ENCODE peak calls at places on chromosome 5, in five cellular contexts. C, B, Q, E and D are unnamed samples.

GRCh38 chr5:8842906-8843590 is 702.8 kb downstream of the SEMA5A start:
- DNase-seq in C (peak), B (no peak), Q (no peak), E (peak), D (no peak)

GRCh38 chr5:127938746-127939145 is 144.8 kb upstream of the SLC12A2 start:
- DNase-seq in C (no peak), B (no peak), Q (no peak), E (no peak), D (no peak)

GRCh38 chr5:141848771-141849370 is 29.3 kb downstream of the PCDH1 start:
- DNase-seq in C (peak), B (peak), Q (peak), E (peak), D (no peak)

GRCh38 chr5:127170918-127171600 is 97.8 kb upstream of the C5orf63 start:
- DNase-seq in C (no peak), B (no peak), Q (no peak), E (no peak), D (no peak)

GRCh38 chr5:89120719-89121118 is 237.7 kb upstream of the MEF2C start:
- DNase-seq in C (no peak), B (no peak), Q (peak), E (peak), D (no peak)

GRCh38 chr5:176573564-176574296 is 24.6 kb downstream of the CDHR2 start:
- DNase-seq in C (peak), B (peak), Q (peak), E (peak), D (peak)

GRCh38 chr5:152623951-152624350 is 218.9 kb upstream of the NMUR2 start:
- DNase-seq in C (no peak), B (no peak), Q (peak), E (no peak), D (no peak)

GRCh38 chr5:133943475-133943817 is 25.0 kb downstream of the C5orf15 start:
- DNase-seq in C (no peak), B (peak), Q (no peak), E (no peak), D (no peak)

GRCh38 chr5:91318727-91319126 is 64.4 kb downstream of the ARRDC3 start:
- DNase-seq in C (no peak), B (no peak), Q (no peak), E (no peak), D (no peak)

GRCh38 chr5:146848133-146848532 is 30.4 kb downstream of the PPP2R2B start:
- DNase-seq in C (no peak), B (no peak), Q (no peak), E (no peak), D (no peak)

GRCh38 chr5:6900828-6901227 is 187.6 kb downstream of the TENT4A start:
- DNase-seq in C (no peak), B (no peak), Q (no peak), E (no peak), D (no peak)

GRCh38 chr5:145124806-145125205 is 710.3 kb downstream of the PRELID2 start:
- DNase-seq in C (no peak), B (no peak), Q (no peak), E (no peak), D (no peak)

GRCh38 chr5:88884435-88884877 is 1.5 kb upstream of the MEF2C start:
- DNase-seq in C (peak), B (no peak), Q (no peak), E (no peak), D (no peak)

GRCh38 chr5:155049569-155050383 is 36.2 kb downstream of the KIF4B start:
- DNase-seq in C (peak), B (peak), Q (peak), E (peak), D (no peak)

GRCh38 chr5:177372534-177372896 is 11.7 kb upstream of the SLC34A1 start:
- DNase-seq in C (no peak), B (no peak), Q (no peak), E (no peak), D (no peak)

GRCh38 chr5:42487077-42487476 is 63.8 kb downstream of the GHR start:
- DNase-seq in C (no peak), B (no peak), Q (no peak), E (no peak), D (no peak)

GRCh38 chr5:99033014-99033931 is 104.5 kb upstream of the CHD1 start:
- DNase-seq in C (peak), B (no peak), Q (no peak), E (peak), D (no peak)

GRCh38 chr5:14687023-14687665 is 22.6 kb downstream of the OTULIN start:
- DNase-seq in C (no peak), B (no peak), Q (peak), E (no peak), D (no peak)

GRCh38 chr5:102670224-102670836 is 84.8 kb upstream of the PAM start:
- DNase-seq in C (no peak), B (peak), Q (peak), E (no peak), D (no peak)

GRCh38 chr5:116153687-116154174 is 68.9 kb downstream of the COMMD10 start:
- DNase-seq in C (no peak), B (no peak), Q (no peak), E (no peak), D (no peak)

GRCh38 chr5:39116347-39116899 is 42.2 kb upstream of the RICTOR start:
- DNase-seq in C (no peak), B (no peak), Q (peak), E (no peak), D (no peak)

GRCh38 chr5:74648835-74649286 is 8.3 kb upstream of the ENC1 start:
- DNase-seq in C (peak), B (no peak), Q (peak), E (peak), D (peak)

GRCh38 chr5:139647406-139648204 is 544 bp upstream of the CXXC5 start:
- DNase-seq in C (no peak), B (no peak), Q (peak), E (no peak), D (no peak)

GRCh38 chr5:64811050-64811640 is 42.4 kb downstream of the CWC27 start:
- DNase-seq in C (peak), B (no peak), Q (peak), E (peak), D (peak)

GRCh38 chr5:92749943-92750342 is 831.1 kb downstream of the NR2F1-AS1 start:
- DNase-seq in C (peak), B (no peak), Q (no peak), E (peak), D (peak)

GRCh38 chr5:77882670-77883257 is 106.6 kb upstream of the TBCA start:
- DNase-seq in C (peak), B (no peak), Q (no peak), E (peak), D (no peak)

GRCh38 chr5:130912088-130912487 is 253.0 kb downstream of the HINT1 start:
- DNase-seq in C (no peak), B (no peak), Q (no peak), E (peak), D (no peak)

GRCh38 chr5:87246046-87246445 is 21.6 kb upstream of the RASA1 start:
- DNase-seq in C (peak), B (no peak), Q (no peak), E (no peak), D (no peak)

GRCh38 chr5:5373351-5374033 is 49.0 kb upstream of the ICE1 start:
- DNase-seq in C (no peak), B (no peak), Q (no peak), E (no peak), D (no peak)

GRCh38 chr5:36607114-36607561 is 732 bp downstream of the SLC1A3 start:
- DNase-seq in C (peak), B (no peak), Q (peak), E (peak), D (peak)

GRCh38 chr5:63553069-63553468 is 409.2 kb downstream of the HTR1A start:
- DNase-seq in C (no peak), B (no peak), Q (no peak), E (no peak), D (no peak)

GRCh38 chr5:65047948-65048690 is 279.4 kb downstream of the CWC27 start:
- DNase-seq in C (no peak), B (no peak), Q (no peak), E (no peak), D (no peak)

GRCh38 chr5:72501475-72501874 is 5.7 kb downstream of the ZNF366 start:
- DNase-seq in C (peak), B (no peak), Q (no peak), E (no peak), D (peak)

GRCh38 chr5:57784106-57784505 is 301.5 kb upstream of the ACTBL2 start:
- DNase-seq in C (no peak), B (no peak), Q (peak), E (no peak), D (no peak)

GRCh38 chr5:98248949-98249348 is 524.5 kb upstream of the RGMB start:
- DNase-seq in C (peak), B (no peak), Q (peak), E (peak), D (no peak)

GRCh38 chr5:82331557-82331956 is 53.4 kb upstream of the RPS23 start:
- DNase-seq in C (no peak), B (no peak), Q (no peak), E (no peak), D (no peak)

GRCh38 chr5:52915176-52915875 is 73.8 kb upstream of the ITGA2 start:
- DNase-seq in C (peak), B (peak), Q (peak), E (peak), D (peak)

GRCh38 chr5:137754236-137754960 is at the start of gene HNRNPA0:
- DNase-seq in C (peak), B (peak), Q (peak), E (peak), D (peak)
- H4K91ac ChIP-seq in C (peak), B (peak), Q (peak), E (peak), D (peak)

DNA sequence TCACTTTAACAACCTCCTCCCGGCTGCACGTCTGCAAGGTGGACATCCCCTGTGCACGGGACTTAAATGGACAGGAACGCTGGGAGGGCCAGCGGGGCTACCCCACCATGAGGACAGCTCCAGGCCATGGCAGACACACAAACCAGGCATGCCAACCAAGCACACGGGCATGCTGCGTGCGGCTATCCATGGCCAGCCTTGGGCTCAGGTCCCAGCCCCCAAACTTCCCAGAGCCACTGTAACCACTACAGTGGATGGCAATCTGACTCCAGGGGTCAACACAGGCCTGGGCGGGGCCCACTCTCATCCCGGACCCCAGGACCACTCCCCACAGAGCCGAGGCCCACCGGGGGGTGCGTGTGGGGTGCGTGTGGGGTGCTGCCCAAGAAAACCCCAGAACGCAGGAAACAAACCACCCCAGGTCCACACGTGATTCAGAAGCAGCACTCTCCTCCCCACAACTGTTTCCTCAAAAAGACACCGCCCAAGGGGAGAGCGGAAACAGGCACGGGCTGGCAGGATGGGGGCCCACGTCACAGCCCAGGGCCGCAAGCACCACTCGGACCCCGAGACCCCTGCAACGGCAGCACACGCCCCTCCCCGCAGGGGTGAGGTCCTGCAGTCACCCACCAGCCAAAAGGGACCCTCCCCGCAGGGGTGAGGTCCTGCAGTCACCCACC is 7.4 kb downstream of the SLC12A7 start:
- DNase-seq in C (no peak), B (no peak), Q (no peak), E (no peak), D (no peak)
- H3K4me3 ChIP-seq in C (no peak), B (no peak), Q (no peak), E (no peak), D (no peak)

GRCh38 chr5:170296036-170296934 is 1.3 kb downstream of the LCP2 start:
- DNase-seq in C (no peak), B (no peak), Q (no peak), E (no peak), D (no peak)

GRCh38 chr5:170300361-170301013 is 2.9 kb upstream of the LCP2 start:
- DNase-seq in C (no peak), B (no peak), Q (no peak), E (no peak), D (no peak)

GRCh38 chr5:170297589-170298462 is at the start of gene LCP2:
- DNase-seq in C (no peak), B (no peak), Q (no peak), E (no peak), D (no peak)

GRCh38 chr5:170293273-170293672 is 4.3 kb downstream of the LCP2 start:
- DNase-seq in C (no peak), B (no peak), Q (no peak), E (no peak), D (no peak)

GRCh38 chr5:170296935-170297588 is 515 bp downstream of the LCP2 start:
- DNase-seq in C (no peak), B (no peak), Q (no peak), E (no peak), D (no peak)
- H4K91ac ChIP-seq in C (no peak), B (no peak), Q (no peak), E (no peak), D (no peak)

GRCh38 chr5:170283296-170283695 is 14.3 kb downstream of the LCP2 start:
- DNase-seq in C (no peak), B (no peak), Q (no peak), E (no peak), D (no peak)

GRCh38 chr5:170277953-170278352 is 19.6 kb downstream of the LCP2 start:
- DNase-seq in C (no peak), B (no peak), Q (no peak), E (no peak), D (no peak)

GRCh38 chr5:170275376-170275994 is 22.1 kb downstream of the LCP2 start:
- DNase-seq in C (no peak), B (no peak), Q (peak), E (no peak), D (no peak)

GRCh38 chr5:170280090-170280493 is 17.5 kb downstream of the LCP2 start:
- DNase-seq in C (no peak), B (no peak), Q (no peak), E (no peak), D (peak)

GRCh38 chr5:170278611-170279500 is 18.7 kb downstream of the LCP2 start:
- DNase-seq in C (no peak), B (no peak), Q (no peak), E (no peak), D (no peak)
- H3K4me3 ChIP-seq in C (no peak), B (no peak), Q (no peak), E (no peak), D (no peak)

GRCh38 chr5:56591081-56591480 is 224.3 kb upstream of the MAP3K1 start:
- DNase-seq in C (no peak), B (no peak), Q (no peak), E (no peak), D (no peak)

GRCh38 chr5:56588125-56588516 is 227.2 kb upstream of the MAP3K1 start:
- DNase-seq in C (no peak), B (peak), Q (no peak), E (no peak), D (no peak)

GRCh38 chr5:56589486-56589870 is 225.9 kb upstream of the MAP3K1 start:
- DNase-seq in C (no peak), B (no peak), Q (no peak), E (no peak), D (no peak)

GRCh38 chr5:56587381-56588124 is 227.8 kb upstream of the MAP3K1 start:
- DNase-seq in C (no peak), B (no peak), Q (no peak), E (no peak), D (no peak)

DNA sequence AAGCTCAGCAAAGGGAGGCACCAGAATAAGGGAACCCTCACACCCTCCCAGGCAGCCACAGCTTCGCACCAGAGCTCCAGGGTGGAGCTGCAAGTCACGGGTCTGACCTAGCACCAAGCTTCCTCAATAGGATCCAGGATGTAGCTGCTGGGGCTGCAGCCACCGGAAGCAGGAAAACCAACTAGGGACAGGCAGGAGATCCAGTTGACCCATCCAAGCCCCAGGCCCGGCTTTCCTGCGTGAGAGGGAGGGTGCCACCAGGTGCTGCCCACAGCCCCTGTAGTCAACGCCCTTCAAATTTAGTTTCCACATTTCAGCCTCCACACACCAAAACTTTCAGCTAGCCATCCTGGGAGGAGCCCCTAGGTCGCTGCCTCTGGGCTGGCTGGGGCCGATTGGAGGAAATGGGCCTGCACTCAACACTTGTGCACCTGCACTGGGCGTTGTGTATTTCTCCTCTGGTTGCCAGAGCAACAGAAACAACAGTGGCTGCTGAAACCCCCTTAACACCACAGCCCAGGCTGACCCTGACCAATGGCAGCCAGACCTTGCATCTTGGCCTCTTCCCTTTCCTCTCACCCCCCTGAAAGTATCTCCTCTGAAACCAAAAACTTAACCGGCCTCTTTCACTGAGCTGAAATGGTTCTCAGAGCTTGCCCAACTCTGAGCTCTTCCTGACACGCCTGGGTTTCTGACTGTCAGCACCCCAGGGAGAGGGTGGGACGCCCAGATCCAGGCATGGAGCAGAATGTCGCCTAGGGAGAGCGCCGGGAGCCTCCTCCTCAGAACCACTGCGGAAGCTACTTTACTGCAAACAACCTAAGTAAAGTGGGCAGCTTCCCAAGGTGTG is 226.5 kb upstream of the MAP3K1 start:
- DNase-seq in C (no peak), B (peak), Q (no peak), E (no peak), D (peak)
- H4K91ac ChIP-seq in C (no peak), B (no peak), Q (no peak), E (no peak), D (no peak)

GRCh38 chr5:157485340-157485739 is 25.3 kb downstream of the NIPAL4 start:
- DNase-seq in C (no peak), B (no peak), Q (no peak), E (no peak), D (no peak)
- H3K4me3 ChIP-seq in C (no peak), B (no peak), Q (no peak), E (no peak), D (no peak)

DNA sequence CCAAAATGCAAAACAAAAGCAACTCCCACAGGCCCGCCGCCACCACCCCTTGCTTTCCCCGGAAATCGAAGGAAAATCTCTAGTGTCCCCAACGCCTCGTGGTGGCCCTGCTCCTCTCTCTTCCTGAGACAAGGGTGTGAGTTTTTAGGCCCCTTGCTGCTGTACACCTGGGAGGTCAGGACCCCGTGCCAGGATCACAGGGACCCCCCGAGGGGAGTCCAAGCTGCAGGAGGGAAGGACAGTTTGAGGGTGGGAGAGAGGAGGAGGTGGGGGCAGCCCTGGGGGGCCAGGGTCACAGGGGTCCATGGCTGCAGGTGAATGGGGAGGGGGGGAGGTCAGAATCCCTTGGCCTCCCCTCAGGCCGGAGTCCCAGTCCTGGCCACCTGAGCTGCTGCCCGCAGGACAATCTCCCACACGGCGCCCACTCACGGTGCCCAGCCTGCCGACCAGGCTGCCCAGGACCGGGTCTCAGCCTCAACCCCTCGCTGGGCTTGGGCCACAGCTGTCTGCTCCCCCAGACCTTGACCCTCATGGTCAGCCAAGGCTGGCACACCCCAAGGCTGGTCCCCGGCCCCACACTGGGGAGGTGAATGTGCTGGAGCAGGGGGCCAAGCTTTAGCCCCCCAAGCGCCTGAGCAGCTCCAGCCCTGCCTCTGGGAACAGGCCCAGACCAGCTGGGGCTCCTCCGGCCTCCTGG is 19.9 kb downstream of the TPPP start:
- DNase-seq in C (no peak), B (peak), Q (no peak), E (no peak), D (no peak)
- H4K91ac ChIP-seq in C (no peak), B (no peak), Q (no peak), E (peak), D (peak)